ENCODE peak calls at places on chromosomes 6 and 20, in nine cellular contexts. H is sigmoid colon, A is stomach, U is A549, X is ovary, M is tibial nerve, W is transverse colon, Y is esophagus muscularis mucosa, O is K562. G is an unnamed sample.

GRCh38 chr20:50373674-50374286 is 136.4 kb upstream of the PTPN1 start:
- DNase-seq in A (no peak), X (no peak), Y (no peak), W (no peak), M (no peak), U (peak), O (no peak), H (no peak), G (no peak)

GRCh38 chr6:14742171-14742570 is 503.7 kb upstream of the JARID2 start:
- DNase-seq in H (no peak), A (no peak), Y (no peak), X (no peak), W (no peak), O (no peak), U (no peak), M (no peak), G (no peak)

GRCh38 chr6:142744836-142745235 is 200.1 kb downstream of the HIVEP2 start:
- DNase-seq in H (no peak), Y (no peak), M (no peak), W (no peak), U (no peak), A (no peak), O (no peak), X (no peak), G (no peak)

GRCh38 chr6:41527721-41528408 is 18.3 kb upstream of the FOXP4 start:
- DNase-seq in H (no peak), X (no peak), U (no peak), Y (no peak), M (no peak), A (peak), W (peak), O (no peak), G (no peak)

GRCh38 chr6:101117397-101118185 is 236.5 kb upstream of the ASCC3 start:
- DNase-seq in H (no peak), A (no peak), O (no peak), Y (no peak), W (peak), X (no peak), U (no peak), M (no peak), G (peak)

GRCh38 chr6:128478230-128479047 is 42.0 kb downstream of the PTPRK start:
- DNase-seq in A (no peak), O (no peak), H (no peak), Y (no peak), U (no peak), W (peak), M (no peak), X (no peak), G (no peak)

GRCh38 chr6:21836292-21836691 is 242.7 kb downstream of the SOX4 start:
- DNase-seq in X (no peak), W (no peak), O (no peak), U (no peak), A (no peak), Y (no peak), H (no peak), M (no peak), G (no peak)

GRCh38 chr6:130995783-130996447 is 67.1 kb downstream of the EPB41L2 start:
- DNase-seq in A (no peak), U (no peak), M (no peak), H (no peak), Y (no peak), O (no peak), X (no peak), W (no peak), G (no peak)

GRCh38 chr20:62405108-62405980 is 1.7 kb downstream of the CABLES2 start:
- DNase-seq in A (peak), Y (no peak), H (peak), X (peak), W (no peak), M (peak), U (peak), O (peak), G (peak)
- TF ChIP-seq EP300 in A (no peak), Y (no peak), H (no peak), X (no peak), W (no peak), M (no peak), U (no peak), O (no peak), G (no peak)

GRCh38 chr20:55252525-55252924 is 752.8 kb downstream of the CBLN4 start:
- DNase-seq in W (no peak), M (no peak), H (no peak), U (no peak), A (no peak), X (no peak), O (no peak), Y (no peak), G (no peak)
- H3K4me3 ChIP-seq in W (no peak), M (no peak), H (no peak), U (no peak), A (no peak), X (no peak), O (no peak), Y (no peak), G (no peak)

GRCh38 chr6:12047304-12047703 is 35.2 kb downstream of the HIVEP1 start:
- DNase-seq in U (no peak), O (no peak), M (no peak), H (no peak), Y (no peak), X (no peak), W (peak), A (no peak), G (peak)
- TF ChIP-seq POLR2A in U (no peak), O (no peak), M (no peak), H (no peak), Y (no peak), X (no peak), W (no peak), A (no peak), G (no peak)

DNA sequence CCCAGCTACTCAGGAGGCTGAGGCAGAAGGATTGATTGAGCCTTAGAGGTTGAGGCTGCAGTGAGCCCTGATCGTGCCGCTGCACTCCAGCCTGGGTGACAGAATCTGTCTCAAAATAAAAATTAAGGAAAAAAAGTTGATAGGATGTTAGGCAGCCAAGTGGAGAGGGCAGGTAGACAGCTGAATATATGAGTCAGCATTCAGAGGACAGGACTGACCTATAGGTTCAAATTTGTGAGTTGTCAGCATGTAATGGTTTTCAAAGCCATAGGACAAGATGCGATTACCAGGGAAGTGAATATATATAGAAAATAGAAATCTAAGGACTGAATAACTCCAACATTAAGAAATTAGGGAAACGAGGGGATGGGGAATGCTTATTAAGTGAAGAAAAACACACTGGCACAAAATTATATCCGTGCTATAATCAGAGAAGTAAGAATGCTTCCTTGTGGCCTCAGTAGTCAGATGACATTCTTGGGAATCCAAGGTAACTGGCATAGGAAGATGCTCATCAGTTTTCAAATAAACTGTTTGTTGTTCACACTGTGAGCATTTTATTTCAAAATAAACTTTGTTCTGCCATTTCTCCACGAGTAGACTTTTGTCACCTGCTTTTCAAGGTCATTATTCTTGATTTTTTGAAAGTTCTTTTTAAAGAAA is 64.0 kb upstream of the VSTM2L start:
- DNase-seq in M (no peak), O (no peak), X (no peak), W (no peak), A (no peak), U (no peak), H (no peak), Y (no peak), G (no peak)
- TF ChIP-seq EP300 in M (no peak), O (no peak), X (no peak), W (no peak), A (no peak), U (no peak), H (no peak), Y (no peak), G (no peak)

DNA sequence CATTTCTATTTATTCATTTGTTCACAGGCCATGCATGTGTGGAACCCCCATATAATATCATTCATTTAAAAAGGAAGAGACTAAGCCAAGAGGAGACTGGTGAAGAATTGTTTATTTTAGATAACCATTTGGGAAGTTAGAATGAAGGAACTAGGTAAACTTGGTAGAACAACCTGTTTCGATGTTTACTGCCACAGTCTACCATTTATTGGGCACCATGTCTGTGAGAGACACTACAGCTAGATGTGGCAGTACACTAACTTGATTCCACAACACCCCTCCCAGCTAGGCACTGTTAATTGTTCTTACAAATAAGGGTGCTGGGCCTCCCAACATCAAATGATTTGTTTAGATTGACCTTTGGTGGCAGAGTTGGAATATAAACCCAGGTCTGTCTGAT is 592.4 kb downstream of the EPM2A start:
- DNase-seq in O (no peak), H (no peak), W (no peak), A (no peak), Y (no peak), M (no peak), X (no peak), U (no peak), G (no peak)
- H3K4me3 ChIP-seq in O (no peak), H (no peak), W (no peak), A (no peak), Y (no peak), M (no peak), X (no peak), U (no peak), G (no peak)

GRCh38 chr6:3227363-3228045 is at the start of gene TUBB2B:
- DNase-seq in Y (no peak), H (peak), W (no peak), X (peak), O (no peak), M (no peak), U (no peak), A (no peak), G (no peak)
- TF ChIP-seq POLR2A in Y (no peak), H (no peak), W (no peak), X (no peak), O (no peak), M (peak), U (peak), A (no peak), G (no peak)

GRCh38 chr6:168314948-168315347 is 4.6 kb downstream of the DACT2 start:
- DNase-seq in O (no peak), Y (no peak), A (no peak), W (no peak), H (no peak), M (no peak), X (no peak), U (no peak), G (no peak)
- TF ChIP-seq EP300 in O (no peak), Y (no peak), A (no peak), W (no peak), H (no peak), M (no peak), X (no peak), U (no peak), G (no peak)

DNA sequence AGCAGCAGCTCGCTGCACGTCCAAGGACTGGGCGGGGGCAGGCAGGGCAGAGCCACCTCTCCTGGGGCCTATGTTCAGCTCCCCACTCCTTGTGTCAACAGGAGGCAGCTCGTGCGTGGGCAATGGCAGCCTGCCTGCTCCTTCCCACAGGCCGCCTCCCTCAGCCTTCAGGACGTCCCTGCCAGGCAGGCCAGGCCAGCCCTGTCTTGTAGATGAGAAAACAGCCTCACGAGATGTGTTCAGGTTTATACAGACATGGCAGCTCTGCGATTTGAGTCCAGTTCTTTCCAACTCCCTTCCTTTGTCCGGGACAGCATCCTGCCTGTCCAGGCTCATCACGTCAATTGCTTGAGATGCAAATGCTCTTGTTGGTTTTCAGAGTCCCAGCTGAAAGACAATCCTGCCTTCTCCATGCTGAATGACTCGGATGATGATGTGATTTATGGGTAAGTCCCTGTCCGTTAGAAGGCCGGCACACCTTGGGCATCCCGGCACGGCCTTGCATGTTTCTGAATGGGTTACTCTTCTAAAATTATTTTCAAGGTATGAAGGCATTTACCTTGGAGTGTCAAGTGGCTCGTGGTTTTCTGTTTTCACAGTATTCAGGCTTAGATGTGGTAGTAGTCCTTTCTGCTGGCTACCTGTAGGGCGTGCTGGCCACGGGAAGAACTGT is 13.5 kb downstream of the DYNLT1 start:
- DNase-seq in M (peak), O (no peak), Y (peak), X (peak), U (no peak), A (peak), H (peak), W (peak), G (peak)
- H3K4me3 ChIP-seq in M (no peak), O (no peak), Y (no peak), X (no peak), U (no peak), A (no peak), H (no peak), W (no peak), G (no peak)

G was measured in upper lobe of left lung.